ENCODE peak calls at places on chromosomes 6 and 20, in five cellular contexts. E, J, Y, T and V are unnamed samples.
A peak's percentile ranks its signal among the peaks of the same experiment; 100 is the strongest.

GRCh38 chr6:131779304-131779703 is 28.5 kb upstream of the ENPP1 start:
- DNase-seq in E (no peak), J (no peak), Y (no peak), T (no peak), V (no peak)

GRCh38 chr20:34220581-34220980 is 20.6 kb upstream of the ASIP start:
- DNase-seq in E (no peak), J (no peak), Y (no peak), T (no peak), V (no peak)

GRCh38 chr20:38941726-38942389 is 15.6 kb downstream of the FAM83D start:
- DNase-seq in E (no peak), J (peak; percentile 63), Y (no peak), T (no peak), V (no peak)

GRCh38 chr6:74969591-74970267 is 236.1 kb downstream of the COL12A1 start:
- DNase-seq in E (no peak), J (no peak), Y (no peak), T (no peak), V (no peak)

GRCh38 chr6:7338031-7338430 is 25.0 kb upstream of the SSR1 start:
- DNase-seq in E (no peak), J (no peak), Y (no peak), T (no peak), V (no peak)

GRCh38 chr6:29112135-29112534 is 4.3 kb downstream of the OR2J3 start:
- DNase-seq in E (no peak), J (peak; percentile 31), Y (no peak), T (no peak), V (no peak)

GRCh38 chr6:15874821-15875220 is 212.0 kb upstream of the DTNBP1 start:
- DNase-seq in E (no peak), J (no peak), Y (no peak), T (no peak), V (no peak)

GRCh38 chr6:132483779-132484679 is 28.9 kb downstream of the STX7 start:
- DNase-seq in E (peak; percentile 36), J (peak; percentile 75), Y (peak; percentile 37), T (peak; percentile 66), V (no peak)

GRCh38 chr6:108348655-108349349 is 53.9 kb downstream of the AFG1L start:
- DNase-seq in E (no peak), J (no peak), Y (peak; percentile 77), T (no peak), V (no peak)

GRCh38 chr6:2839195-2839981 is 2.3 kb downstream of the SERPINB1 start:
- DNase-seq in E (peak; percentile 59), J (peak; percentile 98), Y (no peak), T (no peak), V (no peak)

GRCh38 chr20:3222635-3223600 is 13.6 kb downstream of the ITPA start:
- DNase-seq in E (no peak), J (peak; percentile 99), Y (no peak), T (no peak), V (no peak)

GRCh38 chr6:142945446-142946180 is 637 bp upstream of the HIVEP2 start:
- DNase-seq in E (peak; percentile 27), J (no peak), Y (no peak), T (peak; percentile 53), V (peak; percentile 75)

GRCh38 chr6:148358196-148358785 is 15.7 kb downstream of the SASH1 start:
- DNase-seq in E (no peak), J (no peak), Y (no peak), T (no peak), V (no peak)

GRCh38 chr20:20318318-20319161 is 49.4 kb upstream of the INSM1 start:
- DNase-seq in E (no peak), J (no peak), Y (no peak), T (no peak), V (no peak)

GRCh38 chr6:166520905-166521834 is 65.3 kb downstream of the RAMACL start:
- DNase-seq in E (no peak), J (no peak), Y (no peak), T (no peak), V (no peak)

GRCh38 chr6:138105446-138105845 is 1.8 kb downstream of the PERP start:
- DNase-seq in E (peak; percentile 28), J (peak; percentile 70), Y (no peak), T (no peak), V (no peak)

GRCh38 chr6:138107078-138107751 is at the start of gene PERP:
- DNase-seq in E (peak; percentile 63), J (peak; percentile 68), Y (no peak), T (peak; percentile 74), V (peak; percentile 70)

GRCh38 chr6:138106665-138107077 is 548 bp downstream of the PERP start:
- DNase-seq in E (no peak), J (no peak), Y (no peak), T (no peak), V (no peak)

GRCh38 chr6:138104618-138105213 is 2.5 kb downstream of the PERP start:
- DNase-seq in E (no peak), J (no peak), Y (no peak), T (no peak), V (no peak)

GRCh38 chr6:138105880-138106664 is 1.1 kb downstream of the PERP start:
- DNase-seq in E (no peak), J (peak; percentile 63), Y (no peak), T (no peak), V (peak; percentile 62)
- TF ChIP-seq MAX in E (no peak), J (peak; percentile 46), Y (no peak), T (no peak), V (no peak)

DNA sequence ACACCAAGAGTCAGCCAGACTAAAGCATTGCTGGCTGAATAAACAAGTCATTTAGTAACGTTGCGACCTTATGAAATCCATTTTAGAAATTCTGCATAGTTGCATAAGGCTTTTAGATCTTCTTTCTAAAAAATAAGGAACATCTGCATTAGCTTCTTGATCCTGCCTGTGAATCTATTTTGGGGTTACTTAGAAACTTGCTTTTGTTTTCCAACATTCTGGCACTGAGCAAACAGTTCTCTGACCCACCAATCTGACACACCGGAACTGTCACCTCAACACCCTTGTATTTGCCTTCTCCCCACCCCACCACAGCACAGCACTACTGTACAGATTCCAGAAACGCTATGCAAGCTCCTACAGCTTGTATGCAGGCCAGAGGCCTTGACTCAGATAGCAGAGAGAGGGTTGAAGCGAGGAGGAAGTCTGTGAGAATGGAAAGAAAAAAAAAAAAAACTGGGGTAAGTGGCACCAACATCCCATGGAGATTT is 55.0 kb downstream of the KIF13A start:
- DNase-seq in E (no peak), J (peak; percentile 92), Y (no peak), T (peak; percentile 35), V (no peak)
- TF ChIP-seq HDAC2 in E (no peak), J (peak; percentile 93), Y (no peak), T (peak; percentile 23), V (no peak)

GRCh38 chr6:107132330-107132954 is 17.1 kb upstream of the BEND3 start:
- DNase-seq in E (no peak), J (peak; percentile 46), Y (no peak), T (no peak), V (no peak)
- TF ChIP-seq MAX in E (no peak), J (no peak), Y (no peak), T (no peak), V (no peak)

GRCh38 chr6:146693342-146693741 is 94.6 kb downstream of the ADGB start:
- DNase-seq in E (no peak), J (peak; percentile 24), Y (no peak), T (no peak), V (no peak)

GRCh38 chr6:146700078-146700686 is 101.4 kb downstream of the ADGB start:
- DNase-seq in E (peak; percentile 13), J (peak; percentile 84), Y (peak; percentile 26), T (peak; percentile 80), V (peak; percentile 15)

GRCh38 chr6:146701632-146702031 is 102.9 kb downstream of the ADGB start:
- DNase-seq in E (no peak), J (no peak), Y (no peak), T (no peak), V (no peak)

DNA sequence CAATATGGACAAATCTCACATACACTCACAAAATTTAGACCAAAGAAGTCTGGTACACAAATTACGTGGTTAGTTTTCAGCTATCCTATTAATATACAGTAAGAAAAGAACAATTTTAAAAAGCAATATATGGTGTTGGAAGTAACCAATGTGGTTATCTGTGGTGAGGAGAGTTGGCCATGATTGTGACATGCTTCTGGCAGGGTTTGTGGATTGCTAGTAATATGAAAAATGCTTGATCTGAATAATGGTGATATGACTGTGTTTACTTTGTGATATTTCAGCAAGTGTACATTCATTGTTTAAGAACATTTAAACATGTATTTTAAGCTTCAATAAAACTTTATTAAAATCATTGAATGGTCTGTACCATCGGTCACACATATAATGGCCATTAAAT is 99.1 kb downstream of the ADGB start:
- DNase-seq in E (no peak), J (no peak), Y (no peak), T (no peak), V (no peak)
- TF ChIP-seq HDAC2 in E (no peak), J (no peak), Y (no peak), T (no peak), V (no peak)

DNA sequence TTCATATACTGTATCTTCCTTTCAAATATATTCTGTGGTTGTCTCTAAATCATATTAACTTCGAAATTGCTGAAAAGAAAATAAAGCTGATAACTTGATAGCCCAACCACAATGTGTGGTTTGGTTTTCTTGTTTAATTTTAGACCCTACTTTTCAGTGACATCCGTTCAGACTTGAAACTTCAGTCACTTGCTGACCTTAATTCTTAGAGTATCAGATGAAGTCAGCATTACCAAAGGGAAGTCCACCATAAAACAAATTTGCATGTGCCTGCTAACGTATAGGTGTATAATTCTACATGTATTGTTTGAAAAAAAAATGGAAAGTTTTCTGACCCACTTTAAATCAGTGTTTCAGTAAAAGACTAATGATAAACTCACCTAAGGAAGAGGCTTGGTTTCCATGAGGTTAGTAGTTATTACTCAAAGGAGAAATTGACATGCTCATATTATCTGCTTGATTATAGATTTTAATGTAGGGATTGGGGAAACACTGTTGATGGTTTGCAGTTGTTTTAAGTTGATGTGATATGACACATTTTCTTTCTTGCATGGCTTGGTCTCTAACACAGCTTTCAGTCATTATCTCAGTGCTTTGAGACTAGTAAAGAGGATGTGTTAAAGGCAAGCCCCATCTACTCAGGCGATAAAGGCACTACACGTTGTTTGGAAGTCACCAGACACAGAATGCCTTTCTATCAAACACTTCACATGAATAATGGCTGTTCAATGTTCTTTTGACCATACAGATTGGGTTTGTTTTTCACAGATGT is 5.2 kb upstream of the IL17A start:
- DNase-seq in E (no peak), J (no peak), Y (peak; percentile 58), T (no peak), V (no peak)
- TF ChIP-seq MAX in E (no peak), J (no peak), Y (no peak), T (no peak), V (no peak)